ENCODE peak calls at places on chromosomes 12 and 14, in five cellular contexts. R is Karpas-422, A is BJ, X is posterior vena cava, Y is heart right ventricle. P is an unnamed sample.

GRCh38 chr12:26317942-26318565 is 122.7 kb downstream of the SSPN start:
- DNase-seq in X (no peak), Y (no peak), A (peak), R (peak), P (no peak)

GRCh38 chr12:108333898-108334699 is 5.0 kb downstream of the CMKLR1 start:
- DNase-seq in X (no peak), R (no peak), A (no peak), Y (no peak), P (no peak)

GRCh38 chr14:22998324-22999012 is 11.5 kb downstream of the C14orf93 start:
- DNase-seq in A (no peak), X (no peak), R (no peak), Y (no peak), P (no peak)

GRCh38 chr12:64882687-64883086 is 58.2 kb downstream of the TBC1D30 start:
- DNase-seq in R (no peak), Y (no peak), A (no peak), X (no peak), P (no peak)

GRCh38 chr12:110932048-110932447 is 11.7 kb upstream of the MYL2 start:
- DNase-seq in A (no peak), X (no peak), R (peak), Y (no peak), P (peak)

GRCh38 chr14:39006721-39007410 is 96.2 kb downstream of the SEC23A start:
- DNase-seq in X (no peak), R (no peak), A (no peak), Y (no peak), P (no peak)

GRCh38 chr12:96170328-96170727 is 23.8 kb upstream of the ELK3 start:
- DNase-seq in Y (peak), A (no peak), X (no peak), R (peak), P (no peak)

GRCh38 chr14:69372146-69372545 is 26.0 kb downstream of the ERH start:
- DNase-seq in R (no peak), A (no peak), Y (no peak), X (no peak), P (no peak)

GRCh38 chr14:67240168-67240932 is 885 bp upstream of the PALS1 start:
- DNase-seq in X (no peak), A (no peak), R (peak), Y (peak), P (no peak)

GRCh38 chr14:98203421-98203820 is 1068.6 kb downstream of the BCL11B start:
- DNase-seq in X (no peak), A (no peak), Y (no peak), R (no peak), P (no peak)

GRCh38 chr12:21301-22189 is 45.0 kb upstream of the IQSEC3 start:
- DNase-seq in A (no peak), X (peak), Y (no peak), R (peak), P (peak)

GRCh38 chr14:66477567-66477966 is 8.6 kb upstream of the CCDC196 start:
- DNase-seq in A (no peak), R (peak), X (no peak), Y (no peak), P (no peak)

GRCh38 chr12:50110762-50111416 is 1.1 kb upstream of the COX14 start:
- DNase-seq in A (no peak), X (peak), Y (peak), R (peak), P (no peak)

GRCh38 chr12:2606186-2606910 is 188.4 kb upstream of the FKBP4 start:
- DNase-seq in R (no peak), X (no peak), Y (no peak), A (no peak), P (no peak)

GRCh38 chr12:114045333-114045732 is 79.2 kb upstream of the RBM19 start:
- DNase-seq in A (no peak), Y (no peak), X (no peak), R (no peak), P (no peak)

GRCh38 chr14:73136387-73137221 is at the start of gene PSEN1:
- DNase-seq in Y (peak), A (peak), X (peak), R (peak), P (peak)

GRCh38 chr12:130281157-130281799 is 56.4 kb upstream of the PIWIL1 start:
- DNase-seq in A (no peak), X (no peak), R (no peak), Y (peak), P (no peak)

GRCh38 chr14:93785423-93785822 is 2.9 kb downstream of the PRIMA1 start:
- DNase-seq in Y (no peak), X (no peak), R (no peak), A (no peak), P (no peak)

GRCh38 chr14:53516261-53516774 is 363.2 kb upstream of the DDHD1 start:
- DNase-seq in R (no peak), A (peak), X (no peak), Y (no peak), P (no peak)

GRCh38 chr12:52010152-52010622 is 3.4 kb downstream of the TAMALIN start:
- DNase-seq in Y (peak), R (no peak), A (no peak), X (peak), P (no peak)

GRCh38 chr12:27973487-27973890 is 956 bp upstream of the PTHLH start:
- DNase-seq in A (no peak), Y (no peak), X (no peak), R (no peak), P (no peak)

GRCh38 chr12:124916370-124917134 is 2.1 kb upstream of the UBC start:
- DNase-seq in Y (no peak), R (peak), A (peak), X (peak), P (no peak)

GRCh38 chr14:104746951-104747481 is 5.9 kb upstream of the SIVA1 start:
- DNase-seq in R (no peak), Y (no peak), A (peak), X (no peak), P (no peak)

GRCh38 chr12:112314981-112315380 is 67.2 kb downstream of the HECTD4 start:
- DNase-seq in Y (no peak), R (no peak), X (no peak), A (no peak), P (no peak)

GRCh38 chr12:50960130-50960529 is 7.8 kb downstream of the HIGD1C start:
- DNase-seq in Y (no peak), A (no peak), X (no peak), R (no peak), P (no peak)

GRCh38 chr14:68638056-68638816 is 154.6 kb downstream of the ZFP36L1 start:
- DNase-seq in A (no peak), R (no peak), Y (no peak), X (no peak), P (no peak)

GRCh38 chr12:92928431-92928961 is 599 bp downstream of the EEA1 start:
- DNase-seq in A (no peak), Y (peak), R (peak), X (peak), P (no peak)

GRCh38 chr14:72888636-72889201 is 5.2 kb downstream of the DPF3 start:
- DNase-seq in X (no peak), R (no peak), Y (no peak), A (no peak), P (no peak)

GRCh38 chr12:77751939-77752338 is 78.8 kb upstream of the NAV3 start:
- DNase-seq in X (no peak), R (no peak), A (no peak), Y (no peak), P (no peak)

GRCh38 chr14:52876311-52876710 is 74.5 kb downstream of the FERMT2 start:
- DNase-seq in Y (no peak), A (no peak), R (no peak), X (no peak), P (no peak)

GRCh38 chr12:108875682-108876361 is 4.1 kb upstream of the DAO start:
- DNase-seq in X (no peak), Y (no peak), R (peak), A (no peak), P (no peak)

GRCh38 chr12:101074940-101075680 is 134.9 kb downstream of the SLC5A8 start:
- DNase-seq in Y (no peak), A (no peak), X (no peak), R (no peak), P (no peak)

GRCh38 chr12:2183556-2184541 is 131.1 kb downstream of the CACNA1C start:
- DNase-seq in X (no peak), A (peak), R (no peak), Y (no peak), P (no peak)

GRCh38 chr14:90458536-90458935 is 61.7 kb downstream of the CALM1 start:
- DNase-seq in A (no peak), Y (no peak), R (no peak), X (no peak), P (no peak)

P was measured in 8988T.